ENCODE peak calls at places on chromosomes 11 and 22, in eight cellular contexts. L is HL-60, F is right lobe of liver, D is tibial artery, U is MM.1S, H is foreskin keratinocyte, A is heart right ventricle, M is osteoblast. G is an unnamed sample. For H3K27me3, the result is how much of the 10 kb centered on the place peaks cover.

GRCh38 chr11:121500717-121501116 is 48.0 kb upstream of the SORL1-AS1 start:
- DNase-seq in L (no peak), F (no peak), D (no peak), U (no peak), H (no peak), A (no peak), M (no peak), G (no peak)

GRCh38 chr22:24550028-24550901 is 4.7 kb downstream of the GUCD1 start:
- DNase-seq in L (no peak), F (peak), D (no peak), U (no peak), H (no peak), A (no peak), M (peak), G (no peak)

GRCh38 chr11:57414612-57415212 is 12.2 kb downstream of the SLC43A3 start:
- DNase-seq in L (peak), F (no peak), D (no peak), U (no peak), H (no peak), A (no peak), M (no peak), G (no peak)

GRCh38 chr11:44326615-44327475 is 16.9 kb upstream of the ALX4 start:
- DNase-seq in L (no peak), F (no peak), D (no peak), U (no peak), H (no peak), A (no peak), M (peak), G (no peak)

GRCh38 chr11:1942541-1943260 is 4.4 kb upstream of the MRPL23 start:
- DNase-seq in L (no peak), F (peak), D (peak), U (no peak), H (no peak), A (no peak), M (peak), G (no peak)

GRCh38 chr22:22210889-22211833 is 33.4 kb upstream of the VPREB1 start:
- DNase-seq in L (no peak), F (no peak), D (no peak), U (no peak), H (no peak), A (no peak), M (peak), G (no peak)

GRCh38 chr11:93591247-93591898 is 48.2 kb upstream of the SMCO4 start:
- DNase-seq in L (no peak), F (no peak), D (no peak), U (no peak), H (no peak), A (no peak), M (no peak), G (no peak)

GRCh38 chr11:111785076-111785475 is 18.9 kb upstream of the PPP2R1B start:
- DNase-seq in L (no peak), F (no peak), D (no peak), U (no peak), H (no peak), A (no peak), M (no peak), G (no peak)

GRCh38 chr11:85663781-85664560 is 958 bp downstream of the CREBZF start:
- DNase-seq in L (peak), F (peak), D (peak), U (peak), H (peak), A (peak), M (peak), G (peak)

GRCh38 chr11:120564573-120565301 is 53.2 kb downstream of the GRIK4 start:
- DNase-seq in L (no peak), F (peak), D (peak), U (no peak), H (no peak), A (peak), M (peak), G (no peak)

GRCh38 chr22:30212996-30213441 is 33.5 kb downstream of the LIF start:
- DNase-seq in L (peak), F (peak), D (no peak), U (no peak), H (no peak), A (no peak), M (peak), G (no peak)

GRCh38 chr22:18906896-18907295 is 776 bp downstream of the DGCR6 start:
- DNase-seq in L (no peak), F (no peak), D (no peak), U (no peak), H (no peak), A (no peak), M (no peak), G (no peak)

GRCh38 chr11:7436657-7437056 is 48.6 kb upstream of the OLFML1 start:
- DNase-seq in L (peak), F (no peak), D (no peak), U (peak), H (no peak), A (no peak), M (no peak), G (no peak)

GRCh38 chr11:57646756-57647303 is 2.9 kb downstream of the YPEL4 start:
- DNase-seq in L (no peak), F (no peak), D (no peak), U (no peak), H (peak), A (no peak), M (peak), G (no peak)

GRCh38 chr11:35567737-35568465 is 42.5 kb upstream of the PAMR1 start:
- DNase-seq in L (no peak), F (no peak), D (no peak), U (no peak), H (peak), A (no peak), M (no peak), G (no peak)

GRCh38 chr11:12239396-12240298 is 129.3 kb downstream of the MICAL2 start:
- DNase-seq in L (no peak), F (peak), D (no peak), U (peak), H (no peak), A (no peak), M (no peak), G (no peak)

GRCh38 chr11:10990160-10990559 is 132.3 kb upstream of the ZBED5 start:
- DNase-seq in L (no peak), F (no peak), D (no peak), U (no peak), H (no peak), A (no peak), M (no peak), G (no peak)

GRCh38 chr11:23679981-23680380 is 816.9 kb upstream of the LUZP2 start:
- DNase-seq in L (no peak), F (no peak), D (no peak), U (no peak), H (no peak), A (no peak), M (no peak), G (no peak)

GRCh38 chr11:34928960-34929680 is 12.7 kb downstream of the PDHX start:
- DNase-seq in L (no peak), F (no peak), D (no peak), U (peak), H (no peak), A (no peak), M (no peak), G (no peak)

GRCh38 chr11:83472328-83472727 is 186.2 kb upstream of the CCDC90B start:
- DNase-seq in L (no peak), F (no peak), D (no peak), U (no peak), H (no peak), A (no peak), M (no peak), G (no peak)

GRCh38 chr11:16098827-16099226 is 257.5 kb downstream of the SOX6 start:
- DNase-seq in L (no peak), F (no peak), D (no peak), U (no peak), H (no peak), A (no peak), M (no peak), G (no peak)

GRCh38 chr22:49765091-49765771 is 62.4 kb downstream of the BRD1 start:
- DNase-seq in L (no peak), F (peak), D (peak), U (no peak), H (no peak), A (no peak), M (peak), G (peak)

GRCh38 chr11:1221848-1222311 is 986 bp upstream of the MUC5B start:
- DNase-seq in L (no peak), F (peak), D (peak), U (no peak), H (no peak), A (no peak), M (peak), G (no peak)

GRCh38 chr22:31451709-31452571 is 37.7 kb downstream of the EIF4ENIF1 start:
- DNase-seq in L (no peak), F (no peak), D (no peak), U (peak), H (peak), A (no peak), M (peak), G (no peak)

GRCh38 chr11:19644316-19644715 is 68.3 kb upstream of the NAV2 start:
- DNase-seq in L (no peak), F (no peak), D (no peak), U (no peak), H (no peak), A (no peak), M (no peak), G (no peak)

GRCh38 chr22:42895087-42895486 is 38.0 kb upstream of the ARFGAP3 start:
- DNase-seq in L (peak), F (no peak), D (no peak), U (no peak), H (no peak), A (no peak), M (peak), G (no peak)

GRCh38 chr11:44729718-44730117 is 3.0 kb downstream of the TSPAN18 start:
- DNase-seq in L (no peak), F (no peak), D (no peak), U (no peak), H (no peak), A (no peak), M (no peak), G (no peak)

DNA sequence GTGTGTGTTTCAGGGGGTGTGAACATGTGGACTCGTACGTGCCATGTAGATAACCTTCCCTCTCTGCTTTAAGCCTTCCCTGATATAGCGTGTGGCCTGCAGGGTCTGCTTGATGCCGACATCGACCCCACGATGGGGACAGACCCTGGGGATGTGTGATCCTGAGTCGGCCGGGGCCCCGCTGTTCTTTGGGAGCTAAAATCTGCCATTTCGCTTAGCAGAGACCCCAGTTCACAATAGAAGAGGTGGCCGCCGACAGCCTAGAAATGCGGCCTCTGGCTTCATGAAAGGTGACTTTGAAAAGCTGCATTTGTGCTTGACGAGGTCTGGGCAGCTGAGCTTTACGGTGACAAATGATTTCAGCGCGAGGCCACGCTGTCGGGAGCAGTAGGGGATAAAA is 71.6 kb downstream of the RPS6KA4 start:
- DNase-seq in L (no peak), F (no peak), D (no peak), U (no peak), H (no peak), A (no peak), M (no peak), G (no peak)
- H3K27me3 ChIP-seq in L (under half), F (under half), D (under half), U (half or more), H (under half), A (under half), M (under half), G (under half)

GRCh38 chr11:125431481-125431880 is 64.6 kb downstream of the FEZ1 start:
- DNase-seq in L (no peak), F (no peak), D (no peak), U (no peak), H (no peak), A (no peak), M (no peak), G (no peak)

GRCh38 chr11:125435461-125436238 is 60.4 kb downstream of the FEZ1 start:
- DNase-seq in L (no peak), F (no peak), D (peak), U (no peak), H (no peak), A (no peak), M (no peak), G (no peak)

GRCh38 chr11:125431009-125431408 is 65.1 kb downstream of the FEZ1 start:
- DNase-seq in L (no peak), F (no peak), D (no peak), U (no peak), H (no peak), A (no peak), M (no peak), G (no peak)

GRCh38 chr11:125429807-125430678 is 66.0 kb downstream of the FEZ1 start:
- DNase-seq in L (no peak), F (no peak), D (no peak), U (no peak), H (no peak), A (no peak), M (no peak), G (no peak)

DNA sequence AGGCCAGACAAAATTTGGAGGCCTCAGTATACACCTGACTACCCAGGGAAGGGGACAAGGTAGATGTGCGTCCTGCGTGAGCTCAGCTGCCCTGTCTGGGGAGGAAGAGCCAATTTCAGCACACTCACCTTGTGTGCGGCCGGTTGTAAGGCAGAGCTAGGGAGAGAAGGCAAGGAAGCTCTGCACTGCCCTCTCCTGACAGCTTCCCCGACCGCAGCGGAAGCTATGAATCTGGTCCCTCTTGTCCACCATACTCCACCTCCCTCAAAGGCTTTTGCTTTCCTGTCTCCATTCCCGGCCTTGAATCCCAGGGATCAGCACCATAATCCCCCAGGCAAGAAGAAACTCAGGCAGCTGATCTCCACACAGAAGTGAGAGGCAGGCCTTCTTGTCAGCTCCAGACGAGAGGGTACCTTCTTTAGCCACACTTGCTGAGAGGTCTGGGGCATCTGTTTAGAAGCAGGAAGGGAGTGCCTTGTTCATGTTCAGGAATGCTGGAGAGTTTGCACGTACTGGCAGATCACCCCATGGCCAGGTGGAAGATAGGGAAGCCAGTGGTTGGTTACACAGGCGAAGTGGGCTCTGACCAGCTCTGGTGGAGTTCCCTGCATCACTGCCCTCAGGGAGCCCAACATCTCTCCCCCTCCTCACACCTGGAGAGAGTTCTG is 62.5 kb downstream of the FEZ1 start:
- DNase-seq in L (peak), F (peak), D (peak), U (peak), H (peak), A (peak), M (peak), G (no peak)
- TF ChIP-seq CTCF in L (peak), F (peak), D (no peak), U (peak), H (peak), A (peak), M (peak), G (peak)

GRCh38 chr11:119366690-119367620 is 14.5 kb downstream of the USP2 start:
- DNase-seq in L (no peak), F (no peak), D (peak), U (no peak), H (no peak), A (no peak), M (no peak), G (no peak)
- H3K27ac ChIP-seq in L (peak), F (no peak), D (no peak), U (no peak), H (no peak), A (peak), M (no peak), G (no peak)

GRCh38 chr22:20102203-20102780 is 13.6 kb upstream of the RANBP1 start:
- DNase-seq in L (no peak), F (peak), D (no peak), U (no peak), H (no peak), A (no peak), M (peak), G (no peak)
- H3K27me3 ChIP-seq in L (under half), F (under half), D (under half), U (under half), H (under half), A (under half), M (under half), G (under half)

GRCh38 chr11:68897441-68897840 is 6.2 kb downstream of the MRPL21 start:
- DNase-seq in L (no peak), F (no peak), D (no peak), U (no peak), H (no peak), A (no peak), M (no peak), G (no peak)
- TF ChIP-seq CTCF in L (no peak), F (no peak), D (no peak), U (no peak), H (no peak), A (no peak), M (no peak), G (no peak)

GRCh38 chr11:62705880-62706831 is 1.1 kb downstream of the BSCL2 start:
- DNase-seq in L (peak), F (peak), D (peak), U (peak), H (peak), A (peak), M (peak), G (peak)
- H3K27ac ChIP-seq in L (peak), F (no peak), D (peak), U (peak), H (peak), A (peak), M (peak), G (peak)

G was measured in ascending aorta.